ENCODE peak calls at places on chromosome 18, in eight cellular contexts. One of them, this sample, is unnamed. For H3K4me1, the result is how much of the 10 kb centered on the place peaks cover.

GRCh38 chr18:21557607-21558253 is 42.8 kb downstream of the ESCO1 start:
- DNase-seq in stomach: no peak
- DNase-seq in PC-3: no peak
- DNase-seq in OCI-LY7: no peak
- DNase-seq in keratinocyte: peak
- DNase-seq in mammary epithelial cell: peak
- DNase-seq in vagina: no peak
- DNase-seq in neural progenitor cell: no peak
- DNase-seq in this sample: no peak

GRCh38 chr18:50803579-50803978 is 16.2 kb downstream of the MRO start:
- DNase-seq in OCI-LY7: no peak
- DNase-seq in mammary epithelial cell: no peak
- DNase-seq in neural progenitor cell: no peak
- DNase-seq in stomach: no peak
- DNase-seq in PC-3: no peak
- DNase-seq in keratinocyte: no peak
- DNase-seq in vagina: no peak
- DNase-seq in this sample: no peak

GRCh38 chr18:55838841-55839240 is 250.8 kb upstream of the TCF4 start:
- DNase-seq in OCI-LY7: no peak
- DNase-seq in vagina: no peak
- DNase-seq in stomach: no peak
- DNase-seq in PC-3: peak
- DNase-seq in keratinocyte: no peak
- DNase-seq in neural progenitor cell: no peak
- DNase-seq in mammary epithelial cell: peak
- DNase-seq in this sample: no peak

GRCh38 chr18:32754508-32755263 is 18.1 kb downstream of the KLHL14 start:
- DNase-seq in mammary epithelial cell: no peak
- DNase-seq in vagina: no peak
- DNase-seq in keratinocyte: no peak
- DNase-seq in OCI-LY7: no peak
- DNase-seq in PC-3: no peak
- DNase-seq in neural progenitor cell: peak
- DNase-seq in stomach: no peak
- DNase-seq in this sample: no peak

GRCh38 chr18:49814147-49814499 is 790 bp upstream of the ACAA2 start:
- DNase-seq in mammary epithelial cell: peak
- DNase-seq in OCI-LY7: no peak
- DNase-seq in stomach: no peak
- DNase-seq in PC-3: peak
- DNase-seq in keratinocyte: peak
- DNase-seq in neural progenitor cell: peak
- DNase-seq in vagina: no peak
- DNase-seq in this sample: no peak

GRCh38 chr18:1394426-1394825 is 489.8 kb downstream of the ADCYAP1 start:
- DNase-seq in stomach: no peak
- DNase-seq in PC-3: peak
- DNase-seq in neural progenitor cell: no peak
- DNase-seq in vagina: no peak
- DNase-seq in keratinocyte: no peak
- DNase-seq in mammary epithelial cell: no peak
- DNase-seq in OCI-LY7: no peak
- DNase-seq in this sample: no peak

GRCh38 chr18:35335861-35336260 is 8.4 kb downstream of the ZNF24 start:
- DNase-seq in stomach: no peak
- DNase-seq in PC-3: no peak
- DNase-seq in neural progenitor cell: no peak
- DNase-seq in keratinocyte: no peak
- DNase-seq in OCI-LY7: no peak
- DNase-seq in vagina: no peak
- DNase-seq in mammary epithelial cell: no peak
- DNase-seq in this sample: no peak

GRCh38 chr18:74511823-74512222 is 15.7 kb downstream of the CNDP2 start:
- DNase-seq in stomach: peak
- DNase-seq in neural progenitor cell: no peak
- DNase-seq in PC-3: no peak
- DNase-seq in keratinocyte: no peak
- DNase-seq in mammary epithelial cell: no peak
- DNase-seq in vagina: peak
- DNase-seq in OCI-LY7: no peak
- DNase-seq in this sample: no peak

GRCh38 chr18:60541661-60542060 is 169.1 kb upstream of the MC4R start:
- DNase-seq in keratinocyte: no peak
- DNase-seq in stomach: no peak
- DNase-seq in PC-3: no peak
- DNase-seq in vagina: no peak
- DNase-seq in mammary epithelial cell: no peak
- DNase-seq in neural progenitor cell: no peak
- DNase-seq in OCI-LY7: no peak
- DNase-seq in this sample: no peak

GRCh38 chr18:49795612-49796552 is 17.5 kb downstream of the ACAA2 start:
- DNase-seq in OCI-LY7: no peak
- DNase-seq in PC-3: peak
- DNase-seq in keratinocyte: no peak
- DNase-seq in neural progenitor cell: no peak
- DNase-seq in mammary epithelial cell: no peak
- DNase-seq in vagina: no peak
- DNase-seq in stomach: no peak
- DNase-seq in this sample: no peak

GRCh38 chr18:3720818-3721545 is 271.0 kb downstream of the TGIF1 start:
- DNase-seq in keratinocyte: no peak
- DNase-seq in mammary epithelial cell: no peak
- DNase-seq in PC-3: no peak
- DNase-seq in stomach: no peak
- DNase-seq in vagina: no peak
- DNase-seq in OCI-LY7: peak
- DNase-seq in neural progenitor cell: no peak
- DNase-seq in this sample: no peak

GRCh38 chr18:950882-951539 is 46.3 kb downstream of the ADCYAP1 start:
- DNase-seq in vagina: no peak
- DNase-seq in OCI-LY7: no peak
- DNase-seq in mammary epithelial cell: peak
- DNase-seq in keratinocyte: no peak
- DNase-seq in stomach: no peak
- DNase-seq in PC-3: peak
- DNase-seq in neural progenitor cell: no peak
- DNase-seq in this sample: no peak

GRCh38 chr18:36440614-36441013 is 143.1 kb downstream of the FHOD3 start:
- DNase-seq in neural progenitor cell: no peak
- DNase-seq in vagina: no peak
- DNase-seq in mammary epithelial cell: no peak
- DNase-seq in PC-3: no peak
- DNase-seq in keratinocyte: no peak
- DNase-seq in stomach: no peak
- DNase-seq in OCI-LY7: no peak
- DNase-seq in this sample: no peak

GRCh38 chr18:79071037-79071960 is 2.1 kb downstream of the ATP9B start:
- DNase-seq in keratinocyte: no peak
- DNase-seq in mammary epithelial cell: no peak
- DNase-seq in OCI-LY7: peak
- DNase-seq in neural progenitor cell: no peak
- DNase-seq in stomach: no peak
- DNase-seq in vagina: no peak
- DNase-seq in PC-3: no peak
- DNase-seq in this sample: no peak

GRCh38 chr18:68724021-68724420 is 9.1 kb upstream of the TMX3 start:
- DNase-seq in neural progenitor cell: no peak
- DNase-seq in mammary epithelial cell: no peak
- DNase-seq in keratinocyte: no peak
- DNase-seq in vagina: no peak
- DNase-seq in OCI-LY7: no peak
- DNase-seq in stomach: no peak
- DNase-seq in PC-3: no peak
- DNase-seq in this sample: no peak

GRCh38 chr18:31229829-31230228 is 67.2 kb upstream of the DSC1 start:
- DNase-seq in keratinocyte: no peak
- DNase-seq in mammary epithelial cell: no peak
- DNase-seq in neural progenitor cell: no peak
- DNase-seq in stomach: no peak
- DNase-seq in PC-3: no peak
- DNase-seq in vagina: no peak
- DNase-seq in OCI-LY7: no peak
- DNase-seq in this sample: no peak
- H3K27ac ChIP-seq in keratinocyte: peak
- H3K27ac ChIP-seq in mammary epithelial cell: peak
- H3K27ac ChIP-seq in neural progenitor cell: no peak
- H3K27ac ChIP-seq in stomach: no peak
- H3K27ac ChIP-seq in PC-3: peak
- H3K27ac ChIP-seq in vagina: peak
- H3K27ac ChIP-seq in OCI-LY7: no peak
- H3K27ac ChIP-seq in this sample: no peak

GRCh38 chr18:45664824-45665763 is 49.8 kb downstream of the SLC14A2 start:
- DNase-seq in PC-3: peak
- DNase-seq in mammary epithelial cell: peak
- DNase-seq in vagina: no peak
- DNase-seq in OCI-LY7: peak
- DNase-seq in neural progenitor cell: peak
- DNase-seq in keratinocyte: no peak
- DNase-seq in stomach: peak
- DNase-seq in this sample: peak

GRCh38 chr18:45667056-45667455 is 51.8 kb downstream of the SLC14A2 start:
- DNase-seq in stomach: no peak
- DNase-seq in OCI-LY7: no peak
- DNase-seq in PC-3: no peak
- DNase-seq in mammary epithelial cell: no peak
- DNase-seq in neural progenitor cell: no peak
- DNase-seq in keratinocyte: no peak
- DNase-seq in vagina: no peak
- DNase-seq in this sample: no peak

GRCh38 chr18:45663646-45664045 is 48.4 kb downstream of the SLC14A2 start:
- DNase-seq in PC-3: no peak
- DNase-seq in OCI-LY7: no peak
- DNase-seq in mammary epithelial cell: no peak
- DNase-seq in neural progenitor cell: no peak
- DNase-seq in vagina: no peak
- DNase-seq in keratinocyte: no peak
- DNase-seq in stomach: no peak
- DNase-seq in this sample: no peak

GRCh38 chr18:45666006-45666405 is 50.7 kb downstream of the SLC14A2 start:
- DNase-seq in OCI-LY7: no peak
- DNase-seq in vagina: no peak
- DNase-seq in keratinocyte: no peak
- DNase-seq in mammary epithelial cell: no peak
- DNase-seq in PC-3: no peak
- DNase-seq in neural progenitor cell: no peak
- DNase-seq in stomach: no peak
- DNase-seq in this sample: no peak

DNA sequence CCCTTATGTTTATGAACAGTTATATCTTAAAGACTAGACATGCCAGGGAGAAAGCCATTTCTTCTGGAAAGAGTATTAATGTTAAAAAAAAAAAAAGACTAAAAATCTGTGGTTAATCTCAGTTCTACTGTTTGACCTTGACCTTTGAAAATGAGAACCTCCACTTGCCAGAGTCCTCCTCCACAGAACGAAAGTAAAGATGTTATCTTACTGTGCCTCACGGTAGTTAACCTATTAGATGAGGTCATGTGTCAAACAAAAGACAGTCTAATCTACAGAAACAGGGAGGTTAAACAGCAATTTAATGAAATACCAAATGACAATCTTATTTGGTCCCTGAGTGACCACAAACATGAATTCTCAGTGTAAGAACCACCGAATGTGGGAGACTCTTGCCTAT is 51.2 kb downstream of the SLC14A2 start:
- DNase-seq in OCI-LY7: no peak
- DNase-seq in stomach: no peak
- DNase-seq in mammary epithelial cell: no peak
- DNase-seq in keratinocyte: no peak
- DNase-seq in vagina: no peak
- DNase-seq in PC-3: no peak
- DNase-seq in neural progenitor cell: no peak
- DNase-seq in this sample: no peak
- H3K4me1 ChIP-seq in OCI-LY7: under half
- H3K4me1 ChIP-seq in stomach: under half
- H3K4me1 ChIP-seq in mammary epithelial cell: under half
- H3K4me1 ChIP-seq in keratinocyte: under half
- H3K4me1 ChIP-seq in vagina: under half
- H3K4me1 ChIP-seq in PC-3: under half
- H3K4me1 ChIP-seq in neural progenitor cell: under half
- H3K4me1 ChIP-seq in this sample: under half

GRCh38 chr18:48076461-48076860 is 146.0 kb upstream of the SMAD2 start:
- DNase-seq in keratinocyte: no peak
- DNase-seq in mammary epithelial cell: no peak
- DNase-seq in neural progenitor cell: no peak
- DNase-seq in OCI-LY7: no peak
- DNase-seq in vagina: no peak
- DNase-seq in stomach: no peak
- DNase-seq in PC-3: no peak
- DNase-seq in this sample: no peak
- H3K4me3 ChIP-seq in keratinocyte: no peak
- H3K4me3 ChIP-seq in mammary epithelial cell: no peak
- H3K4me3 ChIP-seq in neural progenitor cell: no peak
- H3K4me3 ChIP-seq in OCI-LY7: no peak
- H3K4me3 ChIP-seq in vagina: no peak
- H3K4me3 ChIP-seq in stomach: no peak
- H3K4me3 ChIP-seq in PC-3: no peak
- H3K4me3 ChIP-seq in this sample: no peak

GRCh38 chr18:54794819-54795218 is 33.5 kb upstream of the RAB27B start:
- DNase-seq in vagina: no peak
- DNase-seq in keratinocyte: no peak
- DNase-seq in PC-3: no peak
- DNase-seq in OCI-LY7: no peak
- DNase-seq in neural progenitor cell: no peak
- DNase-seq in mammary epithelial cell: no peak
- DNase-seq in stomach: no peak
- DNase-seq in this sample: no peak

GRCh38 chr18:54790109-54790508 is 38.2 kb upstream of the RAB27B start:
- DNase-seq in vagina: no peak
- DNase-seq in PC-3: no peak
- DNase-seq in stomach: no peak
- DNase-seq in keratinocyte: no peak
- DNase-seq in OCI-LY7: no peak
- DNase-seq in mammary epithelial cell: no peak
- DNase-seq in neural progenitor cell: no peak
- DNase-seq in this sample: no peak

GRCh38 chr18:54787616-54788015 is 40.7 kb upstream of the RAB27B start:
- DNase-seq in keratinocyte: no peak
- DNase-seq in OCI-LY7: no peak
- DNase-seq in neural progenitor cell: no peak
- DNase-seq in PC-3: no peak
- DNase-seq in mammary epithelial cell: no peak
- DNase-seq in vagina: no peak
- DNase-seq in stomach: no peak
- DNase-seq in this sample: no peak

GRCh38 chr18:54792079-54792478 is 36.2 kb upstream of the RAB27B start:
- DNase-seq in PC-3: no peak
- DNase-seq in stomach: no peak
- DNase-seq in OCI-LY7: no peak
- DNase-seq in vagina: no peak
- DNase-seq in mammary epithelial cell: no peak
- DNase-seq in keratinocyte: no peak
- DNase-seq in neural progenitor cell: no peak
- DNase-seq in this sample: no peak

DNA sequence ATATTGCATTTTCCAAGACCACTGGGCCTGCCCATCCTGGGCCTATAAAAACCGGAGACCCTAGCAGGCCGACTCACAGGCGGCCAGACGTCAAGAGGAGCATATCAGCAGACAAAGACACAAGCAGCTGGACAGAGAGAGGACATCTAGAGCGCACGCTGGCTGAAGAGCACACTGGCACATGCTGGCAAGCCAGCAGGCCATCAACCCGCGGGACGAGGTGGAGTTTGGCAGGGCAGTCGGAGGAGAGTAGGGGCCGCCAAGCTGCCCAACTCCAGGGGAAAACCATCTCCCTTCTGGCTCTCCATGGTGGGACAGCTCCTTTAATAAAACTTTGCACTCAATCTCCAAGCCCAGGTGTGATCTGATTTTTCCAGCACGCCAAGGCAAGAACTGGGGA is 36.6 kb upstream of the RAB27B start:
- DNase-seq in stomach: no peak
- DNase-seq in OCI-LY7: no peak
- DNase-seq in mammary epithelial cell: no peak
- DNase-seq in keratinocyte: no peak
- DNase-seq in vagina: no peak
- DNase-seq in neural progenitor cell: no peak
- DNase-seq in PC-3: no peak
- DNase-seq in this sample: no peak
- H3K27ac ChIP-seq in stomach: no peak
- H3K27ac ChIP-seq in OCI-LY7: no peak
- H3K27ac ChIP-seq in mammary epithelial cell: no peak
- H3K27ac ChIP-seq in keratinocyte: no peak
- H3K27ac ChIP-seq in vagina: no peak
- H3K27ac ChIP-seq in neural progenitor cell: no peak
- H3K27ac ChIP-seq in PC-3: no peak
- H3K27ac ChIP-seq in this sample: no peak